ENCODE peak calls at places on chromosomes 11 and 22, in eight cellular contexts. I is osteoblast, G is kidney epithelial cell, O is WERI-Rb-1, W is HFF-Myc, U is epithelial cell of esophagus, E is endothelial cell of umbilical vein, V is Panc1. H is an unnamed sample.

GRCh38 chr11:9525116-9525515 is 48.4 kb upstream of the WEE1 start:
- DNase-seq in I (no peak), G (no peak), O (no peak), W (no peak), U (no peak), E (no peak), V (no peak), H (no peak)

GRCh38 chr11:28976012-28976800 is 868.0 kb downstream of the METTL15 start:
- DNase-seq in I (no peak), G (no peak), O (no peak), W (no peak), U (no peak), E (no peak), V (no peak), H (no peak)

GRCh38 chr11:40130427-40130826 is 1329.0 kb downstream of the LRRC4C start:
- DNase-seq in I (no peak), G (no peak), O (no peak), W (no peak), U (no peak), E (no peak), V (no peak), H (no peak)

GRCh38 chr11:27553186-27553585 is 46.6 kb upstream of the LIN7C start:
- DNase-seq in I (no peak), G (peak; percentile 35), O (no peak), W (no peak), U (peak; percentile 60), E (no peak), V (no peak), H (no peak)

GRCh38 chr11:119319702-119320592 is 3.0 kb upstream of the MCAM start:
- DNase-seq in I (peak; percentile 92), G (no peak), O (no peak), W (no peak), U (no peak), E (peak; percentile 85), V (no peak), H (no peak)

GRCh38 chr11:123586568-123586967 is 67.9 kb downstream of the SCN3B start:
- DNase-seq in I (no peak), G (no peak), O (no peak), W (no peak), U (no peak), E (no peak), V (no peak), H (no peak)

GRCh38 chr11:80987161-80987560 is 1546.3 kb upstream of the TENM4 start:
- DNase-seq in I (no peak), G (no peak), O (no peak), W (no peak), U (no peak), E (no peak), V (no peak), H (no peak)

GRCh38 chr11:112016765-112017356 is 8.3 kb upstream of the DLAT start:
- DNase-seq in I (peak; percentile 86), G (no peak), O (no peak), W (no peak), U (peak; percentile 59), E (peak; percentile 58), V (no peak), H (peak; percentile 46)

GRCh38 chr11:134068829-134069425 is at the start of gene JAM3:
- DNase-seq in I (peak; percentile 100), G (peak; percentile 68), O (peak; percentile 98), W (peak; percentile 77), U (peak; percentile 45), E (peak; percentile 97), V (no peak), H (peak; percentile 63)

GRCh38 chr11:107549253-107549953 is 16.1 kb downstream of the ALKBH8 start:
- DNase-seq in I (peak; percentile 43), G (no peak), O (no peak), W (peak; percentile 33), U (peak; percentile 53), E (peak; percentile 64), V (no peak), H (no peak)

GRCh38 chr11:23263466-23263865 is 403.2 kb upstream of the CCDC179 start:
- DNase-seq in I (no peak), G (no peak), O (no peak), W (no peak), U (no peak), E (no peak), V (no peak), H (no peak)

GRCh38 chr11:3840289-3840869 is 380 bp downstream of the RHOG start:
- DNase-seq in I (peak; percentile 72), G (no peak), O (no peak), W (no peak), U (no peak), E (peak; percentile 60), V (no peak), H (no peak)

GRCh38 chr11:63854696-63855095 is 15.8 kb downstream of the MARK2 start:
- DNase-seq in I (no peak), G (no peak), O (no peak), W (no peak), U (no peak), E (no peak), V (no peak), H (no peak)

GRCh38 chr22:17158568-17159503 is at the start of gene HDHD5:
- DNase-seq in I (peak; percentile 98), G (peak; percentile 61), O (peak; percentile 91), W (no peak), U (peak; percentile 92), E (peak; percentile 79), V (no peak), H (peak; percentile 14)

GRCh38 chr11:77119531-77119936 is 8.5 kb upstream of the MYO7A start:
- DNase-seq in I (no peak), G (no peak), O (no peak), W (no peak), U (no peak), E (no peak), V (no peak), H (no peak)

GRCh38 chr11:61971177-61972111 is 4.0 kb upstream of the FTH1 start:
- DNase-seq in I (peak; percentile 97), G (peak; percentile 98), O (peak; percentile 38), W (peak; percentile 96), U (peak; percentile 92), E (peak; percentile 99), V (peak; percentile 91), H (peak; percentile 97)

GRCh38 chr22:50730941-50731661 is 6.9 kb upstream of the ACR start:
- DNase-seq in I (peak; percentile 91), G (no peak), O (no peak), W (no peak), U (peak; percentile 20), E (no peak), V (no peak), H (no peak)

DNA sequence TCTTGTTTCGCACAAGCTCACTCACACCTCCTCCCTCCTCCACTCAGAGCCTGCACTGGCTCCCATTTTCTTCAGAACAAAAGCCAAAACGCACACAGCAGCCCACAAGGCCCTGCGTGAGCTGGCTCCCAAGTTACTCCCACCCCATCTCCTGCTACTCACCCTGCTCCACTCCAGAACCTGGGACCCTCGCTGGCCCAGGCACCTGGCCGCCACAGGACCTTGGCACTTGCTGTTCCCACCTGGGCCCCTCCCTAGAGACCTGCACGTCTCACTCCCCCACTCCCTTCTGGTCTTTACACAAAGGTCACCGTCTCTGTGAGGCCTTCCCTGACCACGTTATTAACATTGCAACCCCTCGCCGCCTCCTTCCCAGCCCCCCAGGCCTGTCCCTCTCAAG is 945 bp upstream of the MFNG start:
- DNase-seq in I (no peak), G (no peak), O (no peak), W (no peak), U (no peak), E (no peak), V (no peak), H (no peak)
- TF ChIP-seq CTCF in I (no peak), G (no peak), O (no peak), W (no peak), U (no peak), E (no peak), V (no peak), H (no peak)

DNA sequence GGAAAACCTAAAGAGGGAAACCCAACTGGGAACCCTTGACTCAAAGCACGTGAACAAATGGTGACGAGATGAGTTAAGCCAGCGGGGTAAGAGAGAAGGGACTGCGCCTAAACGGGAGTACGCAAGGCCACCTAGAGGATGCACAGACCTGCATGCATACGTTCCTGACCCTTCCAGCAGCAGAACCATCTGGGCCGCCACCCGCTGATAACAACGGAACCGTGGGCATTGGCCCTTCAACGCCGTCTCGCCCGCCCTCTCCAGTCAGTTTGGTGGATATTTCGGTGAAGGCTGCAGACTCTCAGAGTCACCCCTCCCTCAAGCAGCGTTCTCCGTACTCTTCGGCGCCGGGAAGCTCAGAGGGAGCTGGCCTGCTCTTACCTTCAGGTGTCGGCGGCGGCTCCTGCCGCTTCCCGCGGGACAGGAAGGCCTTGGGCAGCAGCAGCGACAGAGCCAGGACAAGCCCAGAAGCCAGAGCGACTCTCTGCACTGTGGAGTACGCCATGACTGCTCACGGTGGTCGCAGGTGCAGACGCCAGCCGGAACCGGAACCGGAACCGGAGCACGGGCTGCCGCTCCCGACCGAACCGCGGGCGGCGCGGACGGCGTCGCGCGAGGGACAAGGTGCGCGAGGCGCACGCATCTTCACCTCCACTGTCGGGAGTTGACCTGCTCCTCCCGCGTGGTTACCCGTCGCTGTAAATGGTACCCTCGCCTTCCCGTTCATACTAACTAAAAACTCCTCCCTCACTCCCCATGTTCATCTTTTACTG is at the start of gene RIC3:
- DNase-seq in I (no peak), G (no peak), O (peak; percentile 66), W (no peak), U (no peak), E (no peak), V (no peak), H (no peak)
- H3K4me3 ChIP-seq in I (no peak within 1 kb of the TSS), G (peak within 1 kb of the TSS; percentile 27), O (peak within 1 kb of the TSS; percentile 81), W (no peak within 1 kb of the TSS), U (peak within 1 kb of the TSS; percentile 18), E (no peak within 1 kb of the TSS), V (peak within 1 kb of the TSS; percentile 50), H (no peak within 1 kb of the TSS)

DNA sequence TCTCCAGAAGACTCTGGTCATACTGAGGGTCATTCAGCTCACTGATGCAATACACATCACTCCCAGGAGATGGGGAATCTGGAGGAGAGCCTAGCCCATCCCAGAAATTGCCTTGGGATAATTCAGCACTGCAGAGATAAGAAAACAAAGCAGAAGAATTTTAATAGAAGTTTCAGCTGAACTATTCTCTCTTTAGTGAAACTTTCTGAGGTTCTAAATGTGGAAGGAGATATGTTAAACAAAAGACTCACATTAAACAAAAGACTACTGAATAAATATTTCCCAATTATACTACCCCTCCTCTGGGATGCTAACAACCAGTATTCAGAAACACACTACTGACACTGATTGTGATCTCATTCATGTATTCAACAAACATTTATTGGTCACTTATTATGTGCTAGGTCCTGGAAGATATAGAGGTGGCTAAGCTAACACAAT is 47.8 kb downstream of the C2CD3 start:
- DNase-seq in I (peak; percentile 61), G (no peak), O (no peak), W (no peak), U (no peak), E (no peak), V (no peak), H (no peak)
- TF ChIP-seq CTCF in I (peak; percentile 5), G (no peak), O (no peak), W (no peak), U (no peak), E (no peak), V (no peak), H (peak; percentile 35)

DNA sequence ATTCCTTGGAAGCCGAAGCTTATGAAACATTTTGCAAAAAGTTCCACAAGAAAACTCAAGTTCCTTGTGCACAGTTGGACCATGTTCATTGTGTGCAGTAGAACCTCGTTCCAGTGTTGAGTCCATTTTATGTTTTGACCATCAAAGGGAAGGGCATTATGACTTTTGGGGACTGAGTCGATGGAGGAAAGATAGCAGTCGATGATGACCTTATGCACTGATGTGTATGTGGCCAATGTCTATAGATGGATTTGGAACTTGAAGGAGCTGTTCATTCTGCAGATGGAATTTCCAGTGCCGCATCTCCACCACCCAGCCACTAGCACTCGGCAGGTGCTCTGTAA is 71.5 kb upstream of the IGLL5 start:
- DNase-seq in I (peak; percentile 42), G (no peak), O (no peak), W (no peak), U (no peak), E (no peak), V (no peak), H (no peak)
- H3K4me3 ChIP-seq in I (no peak overlapping the region), G (no peak overlapping the region), O (no peak overlapping the region), W (no peak overlapping the region), U (no peak overlapping the region), E (no peak overlapping the region), V (no peak overlapping the region), H (no peak overlapping the region)